ENCODE peak calls at places on chromosomes 6 and 20, in ten cellular contexts. V, D, N, K, O, I, H, T, Y and C are unnamed samples.

GRCh38 chr6:53825514-53826321 is 30.9 kb downstream of the LRRC1 start:
- DNase-seq in V (no peak), D (no peak), N (no peak), K (no peak), O (no peak), I (no peak), H (no peak), T (no peak), Y (no peak), C (no peak)

GRCh38 chr6:143068001-143068400 is 7.3 kb downstream of the AIG1 start:
- DNase-seq in V (no peak), D (no peak), N (no peak), K (no peak), O (no peak), I (no peak), H (no peak), T (no peak), Y (no peak), C (no peak)

GRCh38 chr20:7108929-7109328 is 341.4 kb downstream of the BMP2 start:
- DNase-seq in V (no peak), D (no peak), N (no peak), K (no peak), O (no peak), I (no peak), H (no peak), T (no peak), Y (no peak), C (no peak)

GRCh38 chr6:3902786-3903648 is 53.8 kb downstream of the FAM50B start:
- DNase-seq in V (no peak), D (no peak), N (no peak), K (no peak), O (no peak), I (no peak), H (no peak), T (no peak), Y (no peak), C (no peak)

GRCh38 chr6:8556370-8557018 is 121.1 kb upstream of the SLC35B3 start:
- DNase-seq in V (no peak), D (no peak), N (no peak), K (no peak), O (peak; percentile 65), I (no peak), H (no peak), T (peak; percentile 5), Y (peak; percentile 78), C (no peak)

GRCh38 chr20:59745716-59746115 is 141.4 kb downstream of the PHACTR3 start:
- DNase-seq in V (no peak), D (no peak), N (no peak), K (no peak), O (no peak), I (no peak), H (no peak), T (no peak), Y (no peak), C (no peak)

GRCh38 chr6:30508890-30509736 is 19.8 kb downstream of the HLA-E start:
- DNase-seq in V (no peak), D (no peak), N (peak; percentile 90), K (no peak), O (no peak), I (peak; percentile 65), H (peak; percentile 73), T (no peak), Y (no peak), C (no peak)

GRCh38 chr20:14336667-14337066 is 745 bp downstream of the FLRT3 start:
- DNase-seq in V (no peak), D (peak; percentile 24), N (no peak), K (no peak), O (no peak), I (no peak), H (no peak), T (no peak), Y (peak; percentile 26), C (no peak)

GRCh38 chr20:19742974-19743649 is 14.9 kb upstream of the RIN2 start:
- DNase-seq in V (no peak), D (no peak), N (no peak), K (no peak), O (no peak), I (no peak), H (no peak), T (no peak), Y (no peak), C (no peak)

GRCh38 chr6:35296931-35297330 is 687 bp upstream of the DEF6 start:
- DNase-seq in V (no peak), D (no peak), N (no peak), K (peak; percentile 33), O (no peak), I (no peak), H (no peak), T (no peak), Y (no peak), C (no peak)

GRCh38 chr20:6034134-6034969 is 19.5 kb downstream of the LRRN4 start:
- DNase-seq in V (no peak), D (no peak), N (no peak), K (no peak), O (no peak), I (no peak), H (no peak), T (no peak), Y (no peak), C (no peak)

GRCh38 chr20:31972481-31973386 is 4.8 kb downstream of the XKR7 start:
- DNase-seq in V (no peak), D (no peak), N (no peak), K (no peak), O (peak; percentile 16), I (no peak), H (no peak), T (no peak), Y (no peak), C (no peak)

GRCh38 chr6:138291036-138291848 is 73.0 kb upstream of the PBOV1 start:
- DNase-seq in V (no peak), D (no peak), N (no peak), K (no peak), O (no peak), I (no peak), H (no peak), T (no peak), Y (no peak), C (no peak)

GRCh38 chr6:26660096-26660425 is 515 bp upstream of the ZNF322 start:
- DNase-seq in V (no peak), D (no peak), N (peak; percentile 56), K (no peak), O (no peak), I (peak; percentile 55), H (no peak), T (peak; percentile 42), Y (peak; percentile 25), C (no peak)

GRCh38 chr20:47016068-47016664 is 121.5 kb downstream of the EYA2 start:
- DNase-seq in V (no peak), D (no peak), N (no peak), K (no peak), O (no peak), I (no peak), H (no peak), T (no peak), Y (no peak), C (no peak)

GRCh38 chr20:17966432-17967312 is 1.9 kb downstream of the SNX5 start:
- DNase-seq in V (no peak), D (no peak), N (peak; percentile 81), K (no peak), O (no peak), I (peak; percentile 42), H (no peak), T (no peak), Y (peak; percentile 60), C (no peak)

GRCh38 chr6:32666420-32667300 is at the start of gene HLA-DQB1:
- DNase-seq in V (peak; percentile 25), D (peak; percentile 43), N (peak; percentile 94), K (no peak), O (no peak), I (peak; percentile 91), H (peak; percentile 28), T (peak; percentile 83), Y (peak; percentile 38), C (no peak)

GRCh38 chr6:126153661-126154060 is 167.3 kb downstream of the TRMT11 start:
- DNase-seq in V (no peak), D (no peak), N (no peak), K (no peak), O (no peak), I (no peak), H (no peak), T (no peak), Y (peak; percentile 53), C (no peak)

GRCh38 chr6:23003671-23004598 is 434.6 kb downstream of the HDGFL1 start:
- DNase-seq in V (no peak), D (no peak), N (no peak), K (no peak), O (no peak), I (no peak), H (no peak), T (no peak), Y (peak; percentile 97), C (no peak)

GRCh38 chr6:98833101-98834059 is 994 bp upstream of the POU3F2 start:
- DNase-seq in V (no peak), D (no peak), N (peak; percentile 45), K (no peak), O (no peak), I (no peak), H (no peak), T (peak; percentile 51), Y (peak; percentile 29), C (peak; percentile 65)

GRCh38 chr6:33623895-33624381 is 2.8 kb downstream of the ITPR3 start:
- DNase-seq in V (no peak), D (no peak), N (no peak), K (no peak), O (no peak), I (no peak), H (peak; percentile 5), T (no peak), Y (no peak), C (no peak)

GRCh38 chr6:37319156-37319555 is 34.6 kb upstream of the RNF8 start:
- DNase-seq in V (no peak), D (no peak), N (no peak), K (no peak), O (no peak), I (no peak), H (no peak), T (no peak), Y (no peak), C (no peak)

GRCh38 chr6:14765106-14765505 is 480.8 kb upstream of the JARID2 start:
- DNase-seq in V (no peak), D (no peak), N (no peak), K (no peak), O (no peak), I (no peak), H (no peak), T (no peak), Y (peak; percentile 83), C (no peak)

GRCh38 chr6:28643017-28643740 is 117.5 kb downstream of the GPX5 start:
- DNase-seq in V (no peak), D (no peak), N (no peak), K (no peak), O (no peak), I (no peak), H (peak; percentile 88), T (peak; percentile 48), Y (peak; percentile 88), C (no peak)

GRCh38 chr6:130453230-130453629 is 87.4 kb downstream of the TMEM200A start:
- DNase-seq in V (no peak), D (no peak), N (peak; percentile 10), K (no peak), O (no peak), I (no peak), H (no peak), T (no peak), Y (peak; percentile 57), C (no peak)

GRCh38 chr20:46117704-46118467 is at the start of gene CD40:
- DNase-seq in V (peak; percentile 60), D (peak; percentile 82), N (peak; percentile 64), K (peak; percentile 91), O (peak; percentile 79), I (peak; percentile 89), H (peak; percentile 39), T (peak; percentile 89), Y (peak; percentile 77), C (peak; percentile 94)

GRCh38 chr6:11350294-11350693 is 117.8 kb upstream of the NEDD9 start:
- DNase-seq in V (no peak), D (no peak), N (no peak), K (no peak), O (no peak), I (no peak), H (no peak), T (no peak), Y (peak; percentile 47), C (no peak)

GRCh38 chr20:645318-646106 is 7.5 kb downstream of the SRXN1 start:
- DNase-seq in V (peak; percentile 54), D (peak; percentile 62), N (peak; percentile 82), K (peak; percentile 79), O (no peak), I (peak; percentile 94), H (no peak), T (peak; percentile 84), Y (peak; percentile 54), C (peak; percentile 83)